ENCODE peak calls at places on chromosomes 12 and 14, in five cellular contexts. U is GM12878, B is HepG2, H is K562, E is SK-N-SH. C is an unnamed sample.

GRCh38 chr12:93442411-93443340 is 929 bp upstream of the UBE2N start:
- DNase-seq in U (no peak), B (no peak), E (no peak), H (peak), C (no peak)

GRCh38 chr12:25864287-25864686 is 94.2 kb upstream of the RASSF8 start:
- DNase-seq in B (no peak), U (no peak), E (no peak), H (no peak), C (no peak)

GRCh38 chr14:71583246-71583645 is 349.0 kb upstream of the RGS6 start:
- DNase-seq in H (no peak), B (no peak), E (no peak), U (no peak), C (no peak)

GRCh38 chr14:44657153-44657552 is 150.1 kb upstream of the FSCB start:
- DNase-seq in E (no peak), H (no peak), B (no peak), U (no peak), C (no peak)

GRCh38 chr12:78376257-78376656 is 488.3 kb upstream of the SYT1 start:
- DNase-seq in U (no peak), H (no peak), E (no peak), B (no peak), C (no peak)

GRCh38 chr14:66507181-66507721 is 696 bp upstream of the GPHN start:
- DNase-seq in E (no peak), B (no peak), U (no peak), H (no peak), C (peak)

GRCh38 chr14:46306267-46306666 is 345.3 kb downstream of the RPL10L start:
- DNase-seq in E (no peak), B (no peak), U (no peak), H (no peak), C (no peak)

GRCh38 chr12:91896725-91897515 is 248.7 kb downstream of the BTG1 start:
- DNase-seq in H (no peak), E (no peak), U (no peak), B (no peak), C (no peak)

GRCh38 chr14:57464013-57464730 is 29.5 kb downstream of the CCDC198 start:
- DNase-seq in E (no peak), B (no peak), H (no peak), U (no peak), C (no peak)

GRCh38 chr14:92726135-92726932 is 22.1 kb downstream of the LGMN start:
- DNase-seq in H (peak), B (no peak), E (no peak), U (no peak), C (peak)

GRCh38 chr12:48788852-48789775 is at the start of gene ADCY6:
- DNase-seq in B (peak), E (peak), H (no peak), U (no peak), C (peak)

GRCh38 chr12:112590281-112590680 is 171.5 kb downstream of the PTPN11 start:
- DNase-seq in E (no peak), H (no peak), U (no peak), B (no peak), C (no peak)

GRCh38 chr14:105067140-105067968 is 2.1 kb upstream of the GPR132 start:
- DNase-seq in H (no peak), B (no peak), E (no peak), U (peak), C (no peak)

GRCh38 chr12:70005864-70006618 is 181.0 kb downstream of the MYRFL start:
- DNase-seq in U (no peak), B (no peak), E (no peak), H (no peak), C (no peak)

GRCh38 chr12:2796187-2796663 is 1.5 kb downstream of the FKBP4 start:
- DNase-seq in E (no peak), B (no peak), H (peak), U (no peak), C (no peak)

GRCh38 chr12:164207-164606 is 49.8 kb downstream of the SLC6A12 start:
- DNase-seq in B (no peak), H (peak), E (no peak), U (no peak), C (no peak)

DNA sequence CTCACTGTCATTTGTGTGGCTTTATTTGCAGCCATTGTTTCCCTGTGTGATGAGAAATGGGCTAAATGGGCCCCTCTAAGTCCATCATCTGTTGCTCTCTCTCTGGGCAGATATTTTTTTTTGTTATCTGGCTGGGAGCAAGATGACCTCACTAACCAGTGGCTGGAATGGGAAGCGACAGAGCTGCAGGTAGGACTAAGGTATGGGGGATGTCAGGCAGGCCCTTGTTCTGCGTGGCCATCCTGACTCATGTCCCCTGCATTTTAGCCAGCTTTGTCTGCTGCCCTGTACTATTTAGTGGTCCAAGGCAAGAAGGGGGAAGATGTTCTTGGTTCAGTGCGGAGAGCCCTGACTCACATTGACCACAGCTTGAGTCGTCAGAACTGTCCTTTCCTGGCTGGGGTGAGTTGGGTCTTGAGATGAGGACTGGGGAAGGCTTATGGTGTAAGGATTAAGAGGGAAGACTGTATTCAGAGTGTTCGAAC is 1.3 kb downstream of the MARS1 start:
- DNase-seq in B (no peak), H (no peak), U (no peak), E (no peak), C (no peak)
- H3K4me3 ChIP-seq in B (peak), H (peak), U (peak), E (peak), C (peak)

DNA sequence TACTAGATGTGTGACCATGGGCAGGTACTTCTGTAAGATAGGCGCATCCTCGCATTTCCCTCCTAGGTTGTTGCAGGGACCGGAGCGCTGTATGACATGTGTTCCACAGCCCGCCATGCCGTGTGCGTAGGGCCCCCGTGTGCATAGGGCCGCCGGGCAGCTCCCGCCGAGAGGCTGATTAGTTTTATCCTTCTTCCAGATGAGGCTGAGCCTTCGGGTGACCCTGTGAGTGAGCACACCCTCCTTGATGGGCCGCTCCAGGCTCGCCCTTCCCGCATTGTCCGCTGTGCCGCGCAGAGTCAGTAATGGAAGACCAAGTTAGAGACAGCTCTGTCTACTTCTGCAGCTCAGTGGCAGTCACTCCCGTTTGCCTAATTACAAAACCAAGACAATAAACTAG is 72.9 kb upstream of the DYNC1H1 start:
- DNase-seq in U (no peak), H (no peak), B (no peak), E (no peak), C (no peak)
- H3K9ac ChIP-seq in U (no peak), H (no peak), B (no peak), E (no peak), C (no peak)

GRCh38 chr12:123121670-123122069 is 29.2 kb downstream of the PITPNM2 start:
- DNase-seq in E (no peak), H (no peak), U (no peak), B (no peak), C (no peak)

GRCh38 chr12:123118397-123118945 is 32.4 kb downstream of the PITPNM2 start:
- DNase-seq in E (no peak), B (no peak), U (no peak), H (no peak), C (no peak)

GRCh38 chr12:123122649-123123048 is 28.2 kb downstream of the PITPNM2 start:
- DNase-seq in B (no peak), U (no peak), E (no peak), H (no peak), C (no peak)

GRCh38 chr12:123119808-123120207 is 31.1 kb downstream of the PITPNM2 start:
- DNase-seq in H (no peak), B (no peak), U (peak), E (no peak), C (no peak)

DNA sequence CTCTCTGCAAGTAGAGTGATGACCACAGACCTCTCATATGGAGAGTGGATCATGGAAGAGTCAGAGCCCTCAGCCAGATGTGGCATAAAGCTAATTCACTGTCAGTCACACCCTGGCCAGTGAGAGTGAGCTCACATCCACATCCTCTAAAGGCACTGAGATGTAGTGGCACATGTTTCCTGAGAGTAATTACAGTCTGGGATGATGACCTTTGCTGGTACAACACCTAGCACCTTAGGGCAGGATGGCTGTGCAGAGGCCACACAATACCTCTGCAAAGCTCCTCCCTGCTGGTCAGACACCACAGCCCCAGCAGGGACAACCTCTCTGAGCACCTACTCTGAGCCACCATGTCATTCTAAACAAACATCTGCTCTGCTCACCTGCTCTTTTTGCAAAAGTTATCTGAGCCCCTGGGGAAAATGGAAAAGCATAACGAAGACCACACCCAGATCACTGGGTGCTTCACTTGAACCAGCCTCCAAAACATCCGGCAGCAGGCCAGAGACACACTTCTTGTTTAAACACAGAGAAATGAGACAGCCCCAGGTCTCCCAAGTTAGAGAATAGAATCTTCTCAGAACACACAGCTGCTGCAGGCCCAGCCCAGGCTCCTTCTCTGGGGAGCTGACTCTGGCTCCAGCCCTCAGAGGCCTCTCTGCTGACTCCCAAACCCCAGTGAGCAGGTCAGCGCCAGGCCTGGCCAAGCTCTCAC is 30.3 kb downstream of the PITPNM2 start:
- DNase-seq in U (no peak), B (no peak), E (no peak), H (no peak), C (no peak)
- TF ChIP-seq REST in U (no peak), B (no peak), E (no peak), H (no peak), C (no peak)

GRCh38 chr12:9687228-9687627 is 17.7 kb downstream of the CLEC2D start:
- DNase-seq in B (no peak), U (no peak), H (peak), E (no peak), C (peak)
- H3K4me3 ChIP-seq in B (no peak), U (no peak), H (no peak), E (no peak), C (no peak)

GRCh38 chr12:54385251-54385914 is 850 bp upstream of the ZNF385A start:
- DNase-seq in U (no peak), E (peak), H (no peak), B (no peak), C (no peak)

GRCh38 chr12:54381136-54381535 is 3.4 kb downstream of the ZNF385A start:
- DNase-seq in E (no peak), B (no peak), U (no peak), H (no peak), C (no peak)

GRCh38 chr12:54384591-54385041 is at the start of gene ZNF385A:
- DNase-seq in B (no peak), U (no peak), E (no peak), H (no peak), C (no peak)

GRCh38 chr12:54379401-54380201 is 4.9 kb downstream of the ZNF385A start:
- DNase-seq in B (peak), U (no peak), E (peak), H (peak), C (peak)

DNA sequence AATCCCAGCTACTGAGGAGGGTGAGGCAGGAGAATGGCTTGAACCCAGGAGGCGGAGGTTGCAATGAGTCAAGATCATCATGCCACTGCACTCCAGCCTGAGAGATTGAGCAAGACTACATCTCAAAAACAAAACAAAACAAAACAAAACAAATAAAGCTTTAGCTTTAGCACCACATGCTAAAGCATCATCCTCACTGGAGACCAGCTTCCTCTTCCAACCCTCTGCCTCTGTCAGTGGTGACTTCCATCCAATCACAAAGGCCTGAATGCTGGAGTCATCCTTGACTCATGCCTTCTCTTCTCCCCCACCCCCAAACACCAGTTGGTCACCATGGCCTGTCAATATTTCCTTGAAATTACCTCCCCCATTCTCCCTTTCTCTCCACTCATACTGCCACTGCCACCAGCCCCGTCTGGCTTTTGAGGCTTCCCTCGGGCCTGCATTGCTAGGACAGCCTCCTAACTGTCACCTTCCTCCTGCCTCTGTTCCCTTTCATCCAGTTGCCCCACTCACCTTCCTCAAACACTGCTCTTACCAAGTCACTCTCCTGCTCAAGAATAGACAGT is 1.4 kb downstream of the ZNF385A start:
- DNase-seq in B (no peak), H (peak), U (no peak), E (no peak), C (no peak)
- H3K9ac ChIP-seq in B (no peak), H (no peak), U (no peak), E (no peak), C (no peak)

GRCh38 chr12:115172521-115172920 is 488.5 kb upstream of the TBX3 start:
- DNase-seq in U (no peak), H (no peak), E (no peak), B (no peak), C (no peak)
- TF ChIP-seq REST in U (no peak), H (no peak), E (no peak), B (no peak), C (no peak)